ENCODE peak calls at places on chromosome 21, in seven cellular contexts. B is cardiac muscle cell, M is mucosa of descending colon, R is neural progenitor cell, S is pancreas, Q is endodermal cell, G is A549. W is an unnamed sample.

GRCh38 chr21:36701912-36702621 is 3.2 kb downstream of the SIM2 start:
- DNase-seq in S (no peak), M (no peak), R (peak), G (no peak), B (no peak), Q (peak), W (no peak)

GRCh38 chr21:43973634-43973955 is 38.5 kb upstream of the TRAPPC10 start:
- DNase-seq in R (no peak), B (no peak), G (no peak), S (no peak), M (no peak), Q (no peak), W (no peak)

GRCh38 chr21:46667191-46667734 is 31.8 kb downstream of the PRMT2 start:
- DNase-seq in Q (peak), S (no peak), M (no peak), B (peak), G (no peak), R (peak), W (peak)

GRCh38 chr21:35232545-35233176 is 183.6 kb upstream of the RUNX1 start:
- DNase-seq in M (no peak), Q (no peak), G (no peak), R (no peak), B (no peak), S (no peak), W (peak)

GRCh38 chr21:44290327-44291077 is 4.8 kb downstream of the AIRE start:
- DNase-seq in G (no peak), M (no peak), Q (no peak), B (no peak), R (no peak), S (no peak), W (no peak)

GRCh38 chr21:45768741-45769049 is 125.2 kb downstream of the PCBP3 start:
- DNase-seq in G (no peak), S (no peak), Q (peak), B (no peak), R (peak), M (no peak), W (no peak)

GRCh38 chr21:36125513-36126121 is 9.3 kb upstream of the CBR3 start:
- DNase-seq in M (peak), B (peak), Q (peak), R (peak), S (no peak), G (no peak), W (peak)

GRCh38 chr21:35945089-35945671 is 115.1 kb downstream of the SETD4 start:
- DNase-seq in G (no peak), Q (no peak), S (peak), M (no peak), R (no peak), B (no peak), W (no peak)

GRCh38 chr21:45551316-45551715 is 9.1 kb upstream of the SLC19A1 start:
- DNase-seq in B (no peak), Q (peak), M (no peak), G (peak), R (no peak), S (no peak), W (peak)

GRCh38 chr21:38787461-38788274 is 18.1 kb upstream of the ETS2 start:
- DNase-seq in B (no peak), S (peak), G (peak), M (peak), R (no peak), Q (peak), W (peak)

GRCh38 chr21:45339430-45340405 is 52.0 kb upstream of the POFUT2 start:
- DNase-seq in R (no peak), S (peak), Q (no peak), G (no peak), M (no peak), B (no peak), W (no peak)

GRCh38 chr21:29238967-29239289 is 59.8 kb upstream of the BACH1 start:
- DNase-seq in S (no peak), M (no peak), G (no peak), B (no peak), Q (no peak), R (no peak), W (peak)

GRCh38 chr21:29610960-29611359 is 312.2 kb downstream of the BACH1 start:
- DNase-seq in B (no peak), R (no peak), Q (no peak), G (no peak), S (no peak), M (no peak), W (peak)

GRCh38 chr21:26042181-26042876 is 128.2 kb downstream of the APP start:
- DNase-seq in R (no peak), G (no peak), S (no peak), Q (no peak), M (no peak), B (no peak), W (no peak)

GRCh38 chr21:33981341-33982101 is 65.9 kb upstream of the ATP5PO start:
- DNase-seq in Q (no peak), G (no peak), R (no peak), M (no peak), B (no peak), S (no peak), W (no peak)

GRCh38 chr21:46146856-46147255 is 8.5 kb downstream of the FTCD start:
- DNase-seq in M (peak), B (no peak), G (no peak), S (peak), Q (peak), R (no peak), W (no peak)

GRCh38 chr21:44582055-44582454 is 1.7 kb upstream of the KRTAP10-5 start:
- DNase-seq in M (no peak), S (no peak), R (no peak), G (no peak), B (no peak), Q (no peak), W (no peak)

GRCh38 chr21:45985471-45986315 is 4.1 kb downstream of the COL6A1 start:
- DNase-seq in G (no peak), M (peak), S (peak), R (no peak), Q (no peak), B (no peak), W (no peak)

GRCh38 chr21:26061437-26061836 is 109.1 kb downstream of the APP start:
- DNase-seq in G (no peak), M (no peak), R (no peak), S (no peak), B (no peak), Q (no peak), W (no peak)

GRCh38 chr21:44485254-44485793 is 30.0 kb downstream of the LRRC3 start:
- DNase-seq in Q (peak), B (peak), S (no peak), G (peak), M (no peak), R (peak), W (peak)

GRCh38 chr21:44066116-44066515 is 41.1 kb upstream of the PWP2 start:
- DNase-seq in Q (no peak), B (no peak), M (no peak), R (no peak), S (no peak), G (no peak), W (no peak)

GRCh38 chr21:35226960-35227741 is 178.0 kb upstream of the RUNX1 start:
- DNase-seq in S (no peak), G (no peak), M (no peak), R (no peak), Q (no peak), B (no peak), W (no peak)

GRCh38 chr21:15031790-15032357 is 32.9 kb downstream of the NRIP1 start:
- DNase-seq in M (no peak), G (no peak), R (no peak), Q (no peak), B (no peak), S (no peak), W (peak)

GRCh38 chr21:17813353-17813752 is 5.8 kb downstream of the C21orf91 start:
- DNase-seq in B (no peak), M (no peak), R (no peak), Q (no peak), G (no peak), S (no peak), W (no peak)
- H3K4me3 ChIP-seq in B (no peak), M (no peak), R (no peak), Q (peak), G (no peak), S (no peak), W (no peak)

DNA sequence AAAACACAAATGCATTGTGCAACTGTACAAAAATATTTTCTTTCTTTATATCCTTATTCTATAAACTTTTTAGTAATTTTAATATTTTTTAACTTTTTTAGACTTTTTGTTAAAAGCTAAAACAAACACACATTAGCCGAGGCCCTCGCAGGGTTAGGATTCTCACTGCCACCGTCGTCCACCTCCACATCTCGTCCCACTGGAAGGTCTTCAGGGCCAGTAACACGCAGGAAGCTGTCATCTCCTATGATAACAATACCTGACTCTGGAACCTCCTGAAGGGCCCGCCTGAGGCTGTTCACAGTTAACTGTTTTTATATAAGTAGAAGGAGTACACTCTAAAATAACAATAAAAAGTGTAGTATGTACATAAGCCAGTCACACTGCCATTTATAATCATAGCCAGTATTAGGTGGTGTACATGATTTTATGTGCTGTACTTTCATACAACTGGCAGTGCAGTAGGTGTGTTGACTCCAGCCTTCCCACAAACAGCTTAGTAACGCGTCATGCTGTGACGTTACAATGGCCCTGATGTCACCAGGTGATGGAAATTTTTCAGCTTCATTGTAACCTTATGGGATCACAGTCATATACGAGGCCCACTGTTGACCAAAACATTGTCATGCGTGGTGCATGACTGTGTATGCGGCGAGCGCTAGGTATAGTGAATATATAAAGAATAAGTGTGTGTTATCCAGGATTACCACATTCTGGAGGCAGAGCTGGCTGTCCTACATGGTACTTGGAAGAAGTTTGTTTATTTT is 8.8 kb downstream of the TFF2 start:
- DNase-seq in M (no peak), Q (peak), G (no peak), B (no peak), R (no peak), S (no peak), W (no peak)
- TF ChIP-seq CTCF in M (no peak), Q (no peak), G (no peak), B (no peak), R (no peak), S (no peak), W (no peak)

DNA sequence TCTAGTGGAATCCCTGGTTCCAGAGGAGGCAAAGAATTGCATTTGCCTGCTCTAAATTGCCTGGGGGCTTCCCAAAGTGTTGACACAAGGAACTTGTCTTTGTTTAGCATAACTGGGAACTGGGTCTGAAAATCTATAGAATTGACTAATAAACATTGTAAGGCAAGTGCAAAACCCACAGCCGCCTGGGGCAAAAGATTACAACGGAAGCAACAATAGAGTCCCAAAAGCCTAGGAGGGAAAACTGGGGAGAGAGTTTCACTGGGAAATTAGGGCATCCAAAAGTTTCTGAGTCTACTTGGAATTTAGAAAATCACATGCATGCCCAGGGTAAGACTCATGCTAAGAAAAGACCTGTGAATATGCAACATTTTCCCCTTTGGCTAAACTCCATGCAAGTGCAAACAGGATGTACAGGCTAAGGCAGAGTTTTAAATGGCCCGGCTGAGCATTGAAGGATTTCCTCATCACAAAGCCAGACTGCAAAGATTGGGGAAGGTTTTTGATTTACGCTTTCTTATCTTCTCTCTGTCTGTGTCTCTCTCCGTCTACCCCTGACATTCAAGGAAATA is 725.3 kb upstream of the NCAM2 start:
- DNase-seq in B (no peak), G (no peak), M (no peak), R (no peak), Q (no peak), S (no peak), W (no peak)
- H3K4me3 ChIP-seq in B (no peak), G (no peak), M (no peak), R (no peak), Q (no peak), S (no peak), W (no peak)

GRCh38 chr21:28193189-28193588 is 799.5 kb downstream of the LTN1 start:
- DNase-seq in R (no peak), S (no peak), Q (no peak), M (no peak), G (no peak), B (no peak), W (no peak)
- TF ChIP-seq CTCF in R (peak), S (no peak), Q (peak), M (no peak), G (no peak), B (no peak), W (no peak)